ENCODE peak calls at places on chromosomes 7 and 10, in seven cellular contexts. One of them, this sample, is unnamed.

GRCh38 chr7:131109757-131110293 is 217.9 kb upstream of the MKLN1 start:
- DNase-seq in H1: no peak
- DNase-seq in GM12878: no peak
- DNase-seq in SK-N-SH: peak
- DNase-seq in HCT116: no peak
- DNase-seq in HepG2: peak
- DNase-seq in K562: peak
- DNase-seq in this sample: peak

GRCh38 chr7:27955596-27955995 is 215.6 kb downstream of the TAX1BP1 start:
- DNase-seq in SK-N-SH: no peak
- DNase-seq in HCT116: no peak
- DNase-seq in K562: no peak
- DNase-seq in GM12878: no peak
- DNase-seq in HepG2: no peak
- DNase-seq in H1: no peak
- DNase-seq in this sample: no peak

GRCh38 chr7:72152171-72153131 is 259.7 kb downstream of the CALN1 start:
- DNase-seq in HCT116: no peak
- DNase-seq in SK-N-SH: no peak
- DNase-seq in GM12878: no peak
- DNase-seq in H1: no peak
- DNase-seq in HepG2: peak
- DNase-seq in K562: no peak
- DNase-seq in this sample: no peak

GRCh38 chr7:47852330-47853245 is 95.7 kb downstream of the PKD1L1 start:
- DNase-seq in SK-N-SH: peak
- DNase-seq in K562: no peak
- DNase-seq in H1: no peak
- DNase-seq in HepG2: no peak
- DNase-seq in GM12878: no peak
- DNase-seq in HCT116: no peak
- DNase-seq in this sample: no peak

GRCh38 chr7:150404172-150404784 is 25.1 kb downstream of the ZNF775 start:
- DNase-seq in SK-N-SH: no peak
- DNase-seq in H1: no peak
- DNase-seq in K562: no peak
- DNase-seq in HepG2: no peak
- DNase-seq in HCT116: no peak
- DNase-seq in GM12878: no peak
- DNase-seq in this sample: no peak

GRCh38 chr10:133342942-133343341 is 4.2 kb upstream of the PRAP1 start:
- DNase-seq in K562: no peak
- DNase-seq in SK-N-SH: no peak
- DNase-seq in HepG2: no peak
- DNase-seq in GM12878: no peak
- DNase-seq in HCT116: no peak
- DNase-seq in H1: no peak
- DNase-seq in this sample: no peak

GRCh38 chr10:69345402-69345801 is 67.1 kb downstream of the HK1 start:
- DNase-seq in H1: no peak
- DNase-seq in HepG2: no peak
- DNase-seq in HCT116: no peak
- DNase-seq in K562: no peak
- DNase-seq in GM12878: no peak
- DNase-seq in SK-N-SH: no peak
- DNase-seq in this sample: no peak

GRCh38 chr7:102449136-102449535 is 15.5 kb downstream of the ALKBH4 start:
- DNase-seq in K562: no peak
- DNase-seq in SK-N-SH: no peak
- DNase-seq in HCT116: no peak
- DNase-seq in GM12878: no peak
- DNase-seq in HepG2: no peak
- DNase-seq in H1: no peak
- DNase-seq in this sample: no peak

GRCh38 chr10:79430946-79431345 is 14.5 kb downstream of the ZCCHC24 start:
- DNase-seq in HCT116: no peak
- DNase-seq in H1: no peak
- DNase-seq in HepG2: no peak
- DNase-seq in SK-N-SH: no peak
- DNase-seq in K562: no peak
- DNase-seq in GM12878: no peak
- DNase-seq in this sample: no peak

GRCh38 chr10:515674-516073 is 173.8 kb downstream of the DIP2C start:
- DNase-seq in K562: no peak
- DNase-seq in HepG2: no peak
- DNase-seq in GM12878: peak
- DNase-seq in SK-N-SH: no peak
- DNase-seq in H1: no peak
- DNase-seq in HCT116: no peak
- DNase-seq in this sample: no peak

GRCh38 chr10:14653271-14654161 is 121.2 kb downstream of the FAM107B start:
- DNase-seq in H1: no peak
- DNase-seq in HepG2: no peak
- DNase-seq in HCT116: no peak
- DNase-seq in SK-N-SH: peak
- DNase-seq in K562: no peak
- DNase-seq in GM12878: no peak
- DNase-seq in this sample: peak

GRCh38 chr7:78357709-78358108 is 559.1 kb downstream of the PHTF2 start:
- DNase-seq in GM12878: no peak
- DNase-seq in HCT116: no peak
- DNase-seq in H1: no peak
- DNase-seq in SK-N-SH: no peak
- DNase-seq in K562: no peak
- DNase-seq in HepG2: no peak
- DNase-seq in this sample: no peak

GRCh38 chr7:112566392-112567324 is 85.9 kb downstream of the LSMEM1 start:
- DNase-seq in HCT116: no peak
- DNase-seq in HepG2: no peak
- DNase-seq in H1: no peak
- DNase-seq in GM12878: no peak
- DNase-seq in K562: no peak
- DNase-seq in SK-N-SH: peak
- DNase-seq in this sample: no peak

GRCh38 chr7:94907420-94908203 is at the start of gene PPP1R9A:
- DNase-seq in GM12878: no peak
- DNase-seq in HCT116: peak
- DNase-seq in SK-N-SH: peak
- DNase-seq in K562: no peak
- DNase-seq in HepG2: peak
- DNase-seq in H1: peak
- DNase-seq in this sample: peak

GRCh38 chr7:131544449-131545425 is 11.7 kb downstream of the PODXL start:
- DNase-seq in HepG2: peak
- DNase-seq in SK-N-SH: peak
- DNase-seq in K562: peak
- DNase-seq in GM12878: no peak
- DNase-seq in H1: no peak
- DNase-seq in HCT116: no peak
- DNase-seq in this sample: no peak

GRCh38 chr7:512541-513311 is 6.9 kb downstream of the PDGFA start:
- DNase-seq in HepG2: no peak
- DNase-seq in GM12878: no peak
- DNase-seq in K562: no peak
- DNase-seq in H1: no peak
- DNase-seq in HCT116: no peak
- DNase-seq in SK-N-SH: no peak
- DNase-seq in this sample: no peak

GRCh38 chr10:110774069-110775021 is 97.4 kb upstream of the PDCD4 start:
- DNase-seq in HepG2: peak
- DNase-seq in HCT116: peak
- DNase-seq in SK-N-SH: no peak
- DNase-seq in K562: peak
- DNase-seq in GM12878: peak
- DNase-seq in H1: no peak
- DNase-seq in this sample: no peak

GRCh38 chr7:140230517-140230861 is 53.7 kb upstream of the KDM7A start:
- DNase-seq in K562: peak
- DNase-seq in H1: no peak
- DNase-seq in HepG2: peak
- DNase-seq in GM12878: no peak
- DNase-seq in SK-N-SH: peak
- DNase-seq in HCT116: no peak
- DNase-seq in this sample: peak

GRCh38 chr7:26508917-26509316 is 217.3 kb downstream of the SNX10 start:
- DNase-seq in GM12878: no peak
- DNase-seq in HepG2: no peak
- DNase-seq in H1: no peak
- DNase-seq in HCT116: no peak
- DNase-seq in SK-N-SH: no peak
- DNase-seq in K562: no peak
- DNase-seq in this sample: no peak

GRCh38 chr10:15440204-15440711 is 69.2 kb upstream of the FAM171A1 start:
- DNase-seq in SK-N-SH: no peak
- DNase-seq in GM12878: no peak
- DNase-seq in HepG2: no peak
- DNase-seq in K562: peak
- DNase-seq in H1: no peak
- DNase-seq in HCT116: no peak
- DNase-seq in this sample: no peak

GRCh38 chr10:132383751-132384181 is 13.2 kb upstream of the PWWP2B start:
- DNase-seq in K562: no peak
- DNase-seq in SK-N-SH: no peak
- DNase-seq in H1: no peak
- DNase-seq in GM12878: no peak
- DNase-seq in HepG2: no peak
- DNase-seq in HCT116: no peak
- DNase-seq in this sample: no peak

GRCh38 chr10:9254353-9254752 is 1199.9 kb downstream of the GATA3 start:
- DNase-seq in HepG2: no peak
- DNase-seq in SK-N-SH: no peak
- DNase-seq in GM12878: no peak
- DNase-seq in K562: no peak
- DNase-seq in HCT116: no peak
- DNase-seq in H1: no peak
- DNase-seq in this sample: no peak

GRCh38 chr10:126090911-126091728 is 194.8 kb downstream of the FANK1 start:
- DNase-seq in SK-N-SH: no peak
- DNase-seq in HCT116: no peak
- DNase-seq in GM12878: no peak
- DNase-seq in H1: no peak
- DNase-seq in K562: no peak
- DNase-seq in HepG2: no peak
- DNase-seq in this sample: no peak

GRCh38 chr7:55361560-55361959 is 3.6 kb upstream of the LANCL2 start:
- DNase-seq in K562: no peak
- DNase-seq in HCT116: no peak
- DNase-seq in HepG2: no peak
- DNase-seq in H1: no peak
- DNase-seq in GM12878: no peak
- DNase-seq in SK-N-SH: no peak
- DNase-seq in this sample: no peak

DNA sequence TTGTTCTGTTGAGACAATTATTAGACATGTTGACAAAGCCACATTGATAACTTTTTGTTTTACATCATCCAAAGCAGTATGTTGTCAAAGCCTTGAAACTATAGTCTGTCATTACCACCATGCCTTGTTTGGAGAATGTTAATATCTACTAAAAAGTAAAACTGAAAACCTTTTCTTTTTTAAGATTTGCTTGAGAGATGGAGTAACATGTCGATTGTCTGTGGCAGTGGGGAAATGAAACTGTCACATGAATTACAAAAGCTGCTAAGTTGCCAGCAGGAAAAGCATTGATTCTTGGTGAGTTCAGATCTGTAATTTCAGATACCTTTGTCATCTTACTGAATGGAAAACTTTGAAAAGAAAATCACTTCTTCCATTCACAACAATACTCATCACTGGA is 69.1 kb downstream of the TFPI2 start:
- DNase-seq in GM12878: no peak
- DNase-seq in SK-N-SH: no peak
- DNase-seq in K562: no peak
- DNase-seq in HCT116: no peak
- DNase-seq in H1: no peak
- DNase-seq in HepG2: no peak
- DNase-seq in this sample: no peak
- TF ChIP-seq JUND in GM12878: no peak
- TF ChIP-seq JUND in SK-N-SH: no peak
- TF ChIP-seq JUND in K562: no peak
- TF ChIP-seq JUND in HCT116: no peak
- TF ChIP-seq JUND in H1: no peak
- TF ChIP-seq JUND in HepG2: no peak
- TF ChIP-seq JUND in this sample: no peak

GRCh38 chr7:105306160-105306784 is 82.4 kb downstream of the SRPK2 start:
- DNase-seq in SK-N-SH: no peak
- DNase-seq in K562: no peak
- DNase-seq in H1: no peak
- DNase-seq in HepG2: no peak
- DNase-seq in GM12878: no peak
- DNase-seq in HCT116: no peak
- DNase-seq in this sample: peak
- TF ChIP-seq JUND in SK-N-SH: no peak
- TF ChIP-seq JUND in K562: no peak
- TF ChIP-seq JUND in H1: no peak
- TF ChIP-seq JUND in HepG2: no peak
- TF ChIP-seq JUND in GM12878: no peak
- TF ChIP-seq JUND in HCT116: no peak
- TF ChIP-seq JUND in this sample: no peak

GRCh38 chr7:159112136-159113011 is 32.3 kb downstream of the VIPR2 start:
- DNase-seq in SK-N-SH: no peak
- DNase-seq in H1: no peak
- DNase-seq in GM12878: no peak
- DNase-seq in HCT116: no peak
- DNase-seq in K562: no peak
- DNase-seq in HepG2: no peak
- DNase-seq in this sample: no peak
- TF ChIP-seq JUND in SK-N-SH: no peak
- TF ChIP-seq JUND in H1: no peak
- TF ChIP-seq JUND in GM12878: no peak
- TF ChIP-seq JUND in HCT116: no peak
- TF ChIP-seq JUND in K562: no peak
- TF ChIP-seq JUND in HepG2: no peak
- TF ChIP-seq JUND in this sample: no peak

DNA sequence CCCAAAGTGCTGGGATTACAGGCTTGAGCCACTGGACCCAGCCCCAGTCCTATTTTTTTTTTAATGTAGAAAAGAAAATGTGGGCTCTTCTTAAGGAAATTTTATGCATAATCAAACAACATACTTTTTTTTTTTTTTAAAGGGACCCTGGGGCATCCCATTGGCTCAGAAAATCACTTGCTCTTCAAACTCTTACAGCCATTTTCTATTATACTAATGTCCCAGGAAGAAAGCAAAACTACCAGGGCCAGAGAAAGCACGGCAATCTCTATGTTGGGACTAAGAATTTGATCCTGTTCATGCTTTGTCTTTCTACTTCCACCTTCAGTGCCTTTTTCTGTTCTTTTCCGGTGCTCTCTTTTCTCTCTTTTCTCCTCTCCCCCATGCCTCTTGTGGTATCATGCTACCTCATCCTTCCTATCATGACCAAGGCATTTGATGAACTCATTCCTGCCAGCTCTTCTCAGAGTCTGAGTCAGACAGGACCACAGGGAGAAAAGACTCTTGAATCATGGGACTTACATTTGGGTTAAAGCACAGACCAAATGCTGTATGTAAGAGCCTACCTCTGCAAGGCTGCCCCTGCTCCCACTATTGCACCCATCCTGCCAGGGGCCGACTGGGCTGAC is 76.4 kb upstream of the CCNY start:
- DNase-seq in K562: no peak
- DNase-seq in H1: no peak
- DNase-seq in SK-N-SH: no peak
- DNase-seq in GM12878: no peak
- DNase-seq in HepG2: peak
- DNase-seq in HCT116: no peak
- DNase-seq in this sample: no peak
- TF ChIP-seq JUND in K562: peak
- TF ChIP-seq JUND in H1: no peak
- TF ChIP-seq JUND in SK-N-SH: peak
- TF ChIP-seq JUND in GM12878: no peak
- TF ChIP-seq JUND in HepG2: no peak
- TF ChIP-seq JUND in HCT116: no peak
- TF ChIP-seq JUND in this sample: no peak

This sample was measured in T47D.